ENCODE peak calls at places on chromosomes 11 and 22, in six cellular contexts. One of them, this sample, is unnamed. For H3K27me3, the result is how much of the 10 kb centered on the place peaks cover.

GRCh38 chr11:122491486-122491885 is 164.0 kb upstream of the UBASH3B start:
- DNase-seq in cardiac muscle cell: no peak
- DNase-seq in right lobe of liver: no peak
- DNase-seq in tibial nerve: peak
- DNase-seq in hepatocyte: peak
- DNase-seq in astrocyte: peak
- DNase-seq in this sample: no peak

GRCh38 chr11:5809905-5810792 is 1.4 kb downstream of the OR52N2 start:
- DNase-seq in cardiac muscle cell: no peak
- DNase-seq in right lobe of liver: no peak
- DNase-seq in tibial nerve: no peak
- DNase-seq in hepatocyte: no peak
- DNase-seq in astrocyte: no peak
- DNase-seq in this sample: no peak

GRCh38 chr11:118636569-118637290 is 29.3 kb downstream of the PHLDB1 start:
- DNase-seq in cardiac muscle cell: no peak
- DNase-seq in right lobe of liver: no peak
- DNase-seq in tibial nerve: no peak
- DNase-seq in hepatocyte: no peak
- DNase-seq in astrocyte: no peak
- DNase-seq in this sample: no peak

GRCh38 chr11:8930456-8931175 is 2.1 kb downstream of the C11orf16 start:
- DNase-seq in cardiac muscle cell: no peak
- DNase-seq in right lobe of liver: no peak
- DNase-seq in tibial nerve: no peak
- DNase-seq in hepatocyte: no peak
- DNase-seq in astrocyte: no peak
- DNase-seq in this sample: no peak

GRCh38 chr11:31870609-31871309 is 59.6 kb upstream of the PAX6 start:
- DNase-seq in cardiac muscle cell: peak
- DNase-seq in right lobe of liver: peak
- DNase-seq in tibial nerve: peak
- DNase-seq in hepatocyte: peak
- DNase-seq in astrocyte: peak
- DNase-seq in this sample: peak

GRCh38 chr11:118068206-118068944 is 8.5 kb upstream of the TMPRSS4 start:
- DNase-seq in cardiac muscle cell: peak
- DNase-seq in right lobe of liver: no peak
- DNase-seq in tibial nerve: no peak
- DNase-seq in hepatocyte: no peak
- DNase-seq in astrocyte: no peak
- DNase-seq in this sample: peak

GRCh38 chr11:43243901-43244300 is 67.9 kb upstream of the API5 start:
- DNase-seq in cardiac muscle cell: no peak
- DNase-seq in right lobe of liver: no peak
- DNase-seq in tibial nerve: no peak
- DNase-seq in hepatocyte: no peak
- DNase-seq in astrocyte: no peak
- DNase-seq in this sample: no peak

GRCh38 chr11:14075118-14075601 is 112.6 kb downstream of the SPON1 start:
- DNase-seq in cardiac muscle cell: no peak
- DNase-seq in right lobe of liver: no peak
- DNase-seq in tibial nerve: no peak
- DNase-seq in hepatocyte: no peak
- DNase-seq in astrocyte: peak
- DNase-seq in this sample: peak

GRCh38 chr22:36727110-36727509 is 23.6 kb upstream of the CACNG2 start:
- DNase-seq in cardiac muscle cell: no peak
- DNase-seq in right lobe of liver: no peak
- DNase-seq in tibial nerve: no peak
- DNase-seq in hepatocyte: no peak
- DNase-seq in astrocyte: no peak
- DNase-seq in this sample: no peak

GRCh38 chr11:451738-452137 is 1.7 kb downstream of the PTDSS2 start:
- DNase-seq in cardiac muscle cell: no peak
- DNase-seq in right lobe of liver: no peak
- DNase-seq in tibial nerve: no peak
- DNase-seq in hepatocyte: no peak
- DNase-seq in astrocyte: no peak
- DNase-seq in this sample: no peak

GRCh38 chr22:17171016-17171312 is 11.9 kb upstream of the HDHD5 start:
- DNase-seq in cardiac muscle cell: no peak
- DNase-seq in right lobe of liver: no peak
- DNase-seq in tibial nerve: no peak
- DNase-seq in hepatocyte: no peak
- DNase-seq in astrocyte: no peak
- DNase-seq in this sample: no peak

GRCh38 chr11:1513326-1514296 is 27.0 kb upstream of the MOB2 start:
- DNase-seq in cardiac muscle cell: no peak
- DNase-seq in right lobe of liver: peak
- DNase-seq in tibial nerve: no peak
- DNase-seq in hepatocyte: no peak
- DNase-seq in astrocyte: no peak
- DNase-seq in this sample: peak

GRCh38 chr11:47372422-47372821 is 5.9 kb downstream of the SPI1 start:
- DNase-seq in cardiac muscle cell: no peak
- DNase-seq in right lobe of liver: no peak
- DNase-seq in tibial nerve: no peak
- DNase-seq in hepatocyte: peak
- DNase-seq in astrocyte: no peak
- DNase-seq in this sample: no peak

GRCh38 chr11:107549253-107549953 is 16.1 kb downstream of the ALKBH8 start:
- DNase-seq in cardiac muscle cell: peak
- DNase-seq in right lobe of liver: no peak
- DNase-seq in tibial nerve: no peak
- DNase-seq in hepatocyte: peak
- DNase-seq in astrocyte: no peak
- DNase-seq in this sample: no peak

GRCh38 chr11:86695391-86695790 is 23.0 kb upstream of the ME3 start:
- DNase-seq in cardiac muscle cell: no peak
- DNase-seq in right lobe of liver: no peak
- DNase-seq in tibial nerve: no peak
- DNase-seq in hepatocyte: no peak
- DNase-seq in astrocyte: no peak
- DNase-seq in this sample: no peak

GRCh38 chr11:64637346-64638016 is 46.5 kb downstream of the SLC22A12 start:
- DNase-seq in cardiac muscle cell: peak
- DNase-seq in right lobe of liver: no peak
- DNase-seq in tibial nerve: no peak
- DNase-seq in hepatocyte: no peak
- DNase-seq in astrocyte: no peak
- DNase-seq in this sample: no peak

GRCh38 chr11:64641596-64642417 is 50.8 kb downstream of the SLC22A12 start:
- DNase-seq in cardiac muscle cell: no peak
- DNase-seq in right lobe of liver: no peak
- DNase-seq in tibial nerve: no peak
- DNase-seq in hepatocyte: no peak
- DNase-seq in astrocyte: no peak
- DNase-seq in this sample: no peak

GRCh38 chr11:64638829-64639228 is 47.8 kb downstream of the SLC22A12 start:
- DNase-seq in cardiac muscle cell: no peak
- DNase-seq in right lobe of liver: no peak
- DNase-seq in tibial nerve: no peak
- DNase-seq in hepatocyte: no peak
- DNase-seq in astrocyte: no peak
- DNase-seq in this sample: no peak

GRCh38 chr11:64638017-64638664 is 47.1 kb downstream of the SLC22A12 start:
- DNase-seq in cardiac muscle cell: peak
- DNase-seq in right lobe of liver: no peak
- DNase-seq in tibial nerve: no peak
- DNase-seq in hepatocyte: peak
- DNase-seq in astrocyte: no peak
- DNase-seq in this sample: no peak

GRCh38 chr11:64639885-64640284 is 48.9 kb downstream of the SLC22A12 start:
- DNase-seq in cardiac muscle cell: no peak
- DNase-seq in right lobe of liver: no peak
- DNase-seq in tibial nerve: no peak
- DNase-seq in hepatocyte: no peak
- DNase-seq in astrocyte: no peak
- DNase-seq in this sample: no peak
- H3K27me3 ChIP-seq in cardiac muscle cell: half or more
- H3K27me3 ChIP-seq in right lobe of liver: under half
- H3K27me3 ChIP-seq in tibial nerve: half or more
- H3K27me3 ChIP-seq in hepatocyte: half or more
- H3K27me3 ChIP-seq in astrocyte: half or more
- H3K27me3 ChIP-seq in this sample: under half

DNA sequence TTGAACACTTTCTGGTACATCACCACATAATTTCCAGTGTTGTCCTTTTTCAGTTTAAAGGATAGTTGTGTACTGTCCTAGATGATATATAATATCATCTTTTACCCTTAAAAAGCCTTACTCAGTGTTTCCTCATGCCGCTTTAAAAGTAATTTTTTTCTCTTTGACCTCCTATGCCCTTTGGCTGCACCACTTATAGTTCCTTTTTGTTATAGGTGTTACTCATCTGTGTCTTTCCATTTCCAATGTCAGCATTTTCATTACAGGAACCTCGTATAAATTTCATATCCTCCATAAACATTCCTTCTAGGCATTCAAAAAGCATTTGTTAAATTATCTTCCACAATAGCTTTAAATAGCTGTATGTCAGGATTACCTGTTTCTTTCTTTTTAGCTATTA is 40.8 kb downstream of the USP47 start:
- DNase-seq in cardiac muscle cell: no peak
- DNase-seq in right lobe of liver: no peak
- DNase-seq in tibial nerve: no peak
- DNase-seq in hepatocyte: no peak
- DNase-seq in astrocyte: no peak
- DNase-seq in this sample: no peak
- H3K27me3 ChIP-seq in cardiac muscle cell: under half
- H3K27me3 ChIP-seq in right lobe of liver: under half
- H3K27me3 ChIP-seq in tibial nerve: under half
- H3K27me3 ChIP-seq in hepatocyte: under half
- H3K27me3 ChIP-seq in astrocyte: under half
- H3K27me3 ChIP-seq in this sample: under half

DNA sequence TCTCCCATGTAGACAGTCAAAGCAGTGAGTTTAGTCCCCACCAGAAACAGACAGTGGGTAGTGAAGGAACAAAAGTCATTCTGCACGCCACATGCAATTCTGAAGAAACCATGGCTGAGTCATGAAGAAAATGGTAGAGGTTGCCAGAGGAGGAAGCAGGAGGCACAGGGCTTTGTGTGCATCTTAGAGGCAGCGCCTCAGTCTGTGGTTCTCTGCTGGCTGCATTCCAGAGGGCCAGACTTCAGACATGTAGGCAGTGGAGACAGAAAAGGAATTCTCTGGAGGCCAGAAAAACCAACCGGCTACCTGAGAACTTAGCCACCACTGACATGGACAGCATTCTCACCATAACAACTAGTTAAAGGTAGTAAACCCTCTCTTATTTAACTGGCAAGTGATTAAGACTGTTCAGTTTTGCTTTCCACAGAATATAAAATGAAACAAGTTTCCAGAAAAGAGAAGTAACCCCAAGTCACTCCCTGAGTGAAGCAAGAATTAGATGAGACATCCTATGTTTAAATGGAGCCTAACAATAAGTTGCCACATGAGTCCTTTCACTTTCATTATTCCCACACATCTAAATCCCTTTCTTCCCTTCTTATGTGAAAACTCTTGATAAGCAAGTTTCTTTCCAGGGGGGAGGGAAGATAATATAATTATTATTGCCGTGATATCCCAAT is 556.1 kb downstream of the SOX6 start:
- DNase-seq in cardiac muscle cell: no peak
- DNase-seq in right lobe of liver: no peak
- DNase-seq in tibial nerve: peak
- DNase-seq in hepatocyte: peak
- DNase-seq in astrocyte: peak
- DNase-seq in this sample: no peak
- H3K27me3 ChIP-seq in cardiac muscle cell: under half
- H3K27me3 ChIP-seq in right lobe of liver: under half
- H3K27me3 ChIP-seq in tibial nerve: under half
- H3K27me3 ChIP-seq in hepatocyte: under half
- H3K27me3 ChIP-seq in astrocyte: under half
- H3K27me3 ChIP-seq in this sample: under half

GRCh38 chr11:132909016-132909606 is 623.2 kb downstream of the OPCML start:
- DNase-seq in cardiac muscle cell: no peak
- DNase-seq in right lobe of liver: no peak
- DNase-seq in tibial nerve: no peak
- DNase-seq in hepatocyte: no peak
- DNase-seq in astrocyte: no peak
- DNase-seq in this sample: no peak
- H3K27me3 ChIP-seq in cardiac muscle cell: under half
- H3K27me3 ChIP-seq in right lobe of liver: under half
- H3K27me3 ChIP-seq in tibial nerve: under half
- H3K27me3 ChIP-seq in hepatocyte: under half
- H3K27me3 ChIP-seq in astrocyte: under half
- H3K27me3 ChIP-seq in this sample: under half

GRCh38 chr11:129787518-129787917 is 28.1 kb upstream of the TMEM45B start:
- DNase-seq in cardiac muscle cell: no peak
- DNase-seq in right lobe of liver: no peak
- DNase-seq in tibial nerve: no peak
- DNase-seq in hepatocyte: no peak
- DNase-seq in astrocyte: no peak
- DNase-seq in this sample: no peak
- H3K27me3 ChIP-seq in cardiac muscle cell: under half
- H3K27me3 ChIP-seq in right lobe of liver: under half
- H3K27me3 ChIP-seq in tibial nerve: under half
- H3K27me3 ChIP-seq in hepatocyte: under half
- H3K27me3 ChIP-seq in astrocyte: under half
- H3K27me3 ChIP-seq in this sample: under half

GRCh38 chr11:125376856-125377255 is 119.2 kb downstream of the FEZ1 start:
- DNase-seq in cardiac muscle cell: no peak
- DNase-seq in right lobe of liver: no peak
- DNase-seq in tibial nerve: no peak
- DNase-seq in hepatocyte: no peak
- DNase-seq in astrocyte: peak
- DNase-seq in this sample: no peak
- H3K27me3 ChIP-seq in cardiac muscle cell: under half
- H3K27me3 ChIP-seq in right lobe of liver: under half
- H3K27me3 ChIP-seq in tibial nerve: under half
- H3K27me3 ChIP-seq in hepatocyte: under half
- H3K27me3 ChIP-seq in astrocyte: under half
- H3K27me3 ChIP-seq in this sample: under half

This sample was measured in WERI-Rb-1.